ENCODE peak calls at places on chromosomes 11 and 22, in eight cellular contexts. T is ACHN, M is NCI-H510A, S is substantia nigra, J is body of pancreas, A is NCI-H82, F is myocyte, N is mucosa of descending colon. X is an unnamed sample.

GRCh38 chr22:24506802-24507438 is 11.8 kb downstream of the UPB1 start:
- DNase-seq in A (peak; percentile 44), T (no peak), M (peak; percentile 77), N (no peak), J (no peak), S (no peak), F (no peak), X (no peak)

GRCh38 chr11:116108161-116108560 is 603.9 kb upstream of the CADM1 start:
- DNase-seq in T (no peak), M (no peak), J (no peak), F (peak; percentile 18), N (no peak), S (no peak), A (no peak), X (no peak)

GRCh38 chr11:11179239-11179638 is 173.8 kb downstream of the CSNK2A3 start:
- DNase-seq in J (no peak), S (peak; percentile 47), A (no peak), M (no peak), T (peak; percentile 29), N (peak; percentile 4), F (peak; percentile 80), X (no peak)

GRCh38 chr11:133941546-133941945 is 15.2 kb downstream of the IGSF9B start:
- DNase-seq in A (peak; percentile 80), T (no peak), M (no peak), S (no peak), F (no peak), J (no peak), N (no peak), X (peak; percentile 73)

GRCh38 chr11:2209370-2209801 is 37.8 kb upstream of the TH start:
- DNase-seq in T (no peak), S (no peak), N (no peak), A (no peak), J (peak; percentile 9), F (no peak), M (no peak), X (no peak)

GRCh38 chr22:20931126-20931654 is 14.0 kb downstream of the CRKL start:
- DNase-seq in M (no peak), F (no peak), T (no peak), A (no peak), J (no peak), N (no peak), S (no peak), X (no peak)

GRCh38 chr11:126637800-126638175 is 282.3 kb downstream of the ST3GAL4 start:
- DNase-seq in F (peak; percentile 58), M (no peak), A (no peak), T (peak; percentile 24), J (no peak), S (no peak), N (no peak), X (no peak)

GRCh38 chr11:21582791-21583190 is 610.1 kb upstream of the ANO5 start:
- DNase-seq in F (no peak), A (no peak), M (no peak), J (no peak), T (no peak), N (no peak), S (peak; percentile 1), X (no peak)

GRCh38 chr11:2687223-2687530 is 12.6 kb downstream of the KCNQ1OT1 start:
- DNase-seq in N (no peak), A (no peak), S (no peak), J (peak; percentile 12), T (no peak), F (peak; percentile 37), M (no peak), X (no peak)

GRCh38 chr11:30984442-30984816 is 385.1 kb downstream of the DCDC1 start:
- DNase-seq in A (no peak), N (no peak), M (no peak), J (no peak), T (no peak), F (peak; percentile 83), S (no peak), X (no peak)

GRCh38 chr11:119617343-119617713 is 111.7 kb downstream of the NECTIN1 start:
- DNase-seq in J (no peak), N (no peak), M (no peak), S (peak; percentile 56), A (peak; percentile 49), T (no peak), F (no peak), X (peak; percentile 48)

GRCh38 chr11:131025421-131026126 is 109.3 kb upstream of the SNX19 start:
- DNase-seq in F (peak; percentile 56), M (no peak), T (no peak), S (no peak), A (no peak), J (peak; percentile 15), N (no peak), X (no peak)

GRCh38 chr11:97964332-97965004 is 1056.3 kb upstream of the CNTN5 start:
- DNase-seq in M (no peak), A (no peak), J (no peak), N (no peak), S (no peak), T (no peak), F (no peak), X (no peak)

GRCh38 chr11:1450958-1451710 is 35.4 kb downstream of the MOB2 start:
- DNase-seq in J (no peak), M (no peak), T (peak; percentile 3), N (no peak), S (no peak), A (no peak), F (peak; percentile 6), X (no peak)

GRCh38 chr11:15327786-15328231 is 213.1 kb downstream of the INSC start:
- DNase-seq in N (peak; percentile 77), A (peak; percentile 82), M (peak; percentile 55), T (peak; percentile 38), S (peak; percentile 34), J (peak; percentile 62), F (peak; percentile 26), X (peak; percentile 75)

GRCh38 chr22:46842606-46843005 is 80.2 kb downstream of the TBC1D22A start:
- DNase-seq in F (no peak), S (no peak), A (no peak), M (no peak), N (no peak), J (no peak), T (no peak), X (no peak)

GRCh38 chr22:39728236-39728860 is 157.8 kb downstream of the CACNA1I start:
- DNase-seq in F (no peak), J (no peak), M (no peak), T (no peak), A (no peak), S (no peak), N (no peak), X (no peak)

GRCh38 chr22:17569971-17570511 is 6.7 kb downstream of the SLC25A18 start:
- DNase-seq in A (no peak), T (no peak), J (no peak), S (peak; percentile 34), F (no peak), N (no peak), M (no peak), X (no peak)

GRCh38 chr22:39314251-39314971 is 5.0 kb downstream of the RPL3 start:
- DNase-seq in T (no peak), J (peak; percentile 60), M (no peak), S (no peak), N (no peak), A (peak; percentile 26), F (no peak), X (no peak)

GRCh38 chr11:102328748-102329147 is 11.5 kb downstream of the BIRC3 start:
- DNase-seq in J (no peak), A (no peak), S (no peak), M (no peak), F (no peak), N (no peak), T (no peak), X (no peak)

GRCh38 chr11:14499178-14499559 is 442 bp downstream of the COPB1 start:
- DNase-seq in S (no peak), N (peak; percentile 65), J (peak; percentile 36), T (peak; percentile 28), F (peak; percentile 13), A (peak; percentile 55), M (no peak), X (peak; percentile 19)

GRCh38 chr11:76044750-76045320 is 161.5 kb downstream of the WNT11 start:
- DNase-seq in N (no peak), T (no peak), S (no peak), M (no peak), A (no peak), J (no peak), F (no peak), X (no peak)

GRCh38 chr11:94845622-94846021 is 77.5 kb downstream of the AMOTL1 start:
- DNase-seq in M (no peak), S (no peak), A (no peak), J (peak; percentile 73), N (no peak), T (no peak), F (no peak), X (no peak)

GRCh38 chr11:33936745-33937612 is 45.1 kb upstream of the LMO2 start:
- DNase-seq in T (no peak), N (peak; percentile 12), J (peak; percentile 29), A (peak; percentile 82), S (no peak), M (no peak), F (peak; percentile 23), X (peak; percentile 24)